ENCODE peak calls at places on chromosome 20, in six cellular contexts. T is Panc1, O is GM23338, K is astrocyte, M is heart right ventricle, G is transverse colon. J is an unnamed sample.

GRCh38 chr20:550611-551010 is 7.0 kb upstream of the CSNK2A1 start:
- DNase-seq in O (no peak), M (no peak), T (no peak), K (no peak), G (no peak), J (no peak)

GRCh38 chr20:11867286-11867921 is 50.3 kb upstream of the BTBD3 start:
- DNase-seq in O (no peak), T (no peak), G (no peak), K (no peak), M (no peak), J (no peak)

GRCh38 chr20:46844965-46845364 is 49.7 kb upstream of the EYA2 start:
- DNase-seq in T (no peak), O (no peak), G (no peak), M (no peak), K (no peak), J (no peak)

GRCh38 chr20:17617868-17618672 is 48.2 kb downstream of the DSTN start:
- DNase-seq in G (peak), T (no peak), K (no peak), O (no peak), M (no peak), J (peak)

GRCh38 chr20:19304886-19305415 is 92.5 kb downstream of the SLC24A3 start:
- DNase-seq in G (no peak), M (peak), T (no peak), O (no peak), K (no peak), J (no peak)

GRCh38 chr20:8148501-8148900 is 16.4 kb downstream of the PLCB1 start:
- DNase-seq in G (no peak), O (no peak), K (no peak), M (no peak), T (no peak), J (no peak)

GRCh38 chr20:37396520-37397075 is 50.7 kb downstream of the SRC start:
- DNase-seq in T (no peak), M (no peak), O (peak), G (no peak), K (no peak), J (no peak)

GRCh38 chr20:43938932-43939761 is 24.5 kb downstream of the TOX2 start:
- DNase-seq in M (peak), O (no peak), K (peak), G (peak), T (peak), J (no peak)

GRCh38 chr20:51156041-51156795 is 133.3 kb upstream of the KCNG1 start:
- DNase-seq in K (peak), M (no peak), G (no peak), T (no peak), O (no peak), J (no peak)

GRCh38 chr20:8646026-8646425 is 422.9 kb upstream of the PLCB4 start:
- DNase-seq in K (peak), M (peak), G (no peak), O (no peak), T (no peak), J (no peak)

GRCh38 chr20:21534453-21534852 is 20.6 kb upstream of the NKX2-2 start:
- DNase-seq in T (no peak), M (no peak), G (no peak), K (no peak), O (no peak), J (no peak)

GRCh38 chr20:62501801-62502495 is 26.2 kb upstream of the GATA5 start:
- DNase-seq in O (no peak), M (no peak), G (no peak), K (peak), T (peak), J (peak)

GRCh38 chr20:63282946-63283345 is 10.0 kb upstream of the COL20A1 start:
- DNase-seq in T (no peak), M (no peak), K (no peak), O (no peak), G (no peak), J (no peak)

GRCh38 chr20:25706793-25707192 is 10.1 kb upstream of the ZNF337 start:
- DNase-seq in G (no peak), K (no peak), M (no peak), T (no peak), O (no peak), J (no peak)

GRCh38 chr20:38833857-38834164 is 28.3 kb downstream of the PPP1R16B start:
- DNase-seq in M (no peak), G (no peak), T (no peak), O (no peak), K (no peak), J (peak)

GRCh38 chr20:25601659-25602058 is 16.3 kb upstream of the NINL start:
- DNase-seq in G (no peak), M (no peak), K (no peak), T (no peak), O (no peak), J (no peak)

GRCh38 chr20:39108746-39109145 is 146.6 kb downstream of the DHX35 start:
- DNase-seq in K (peak), G (no peak), O (no peak), M (no peak), T (no peak), J (no peak)

GRCh38 chr20:40470313-40471260 is 218.4 kb downstream of the MAFB start:
- DNase-seq in T (no peak), O (no peak), K (no peak), M (peak), G (no peak), J (no peak)

GRCh38 chr20:63968928-63969760 is 586 bp downstream of the ZNF512B start:
- DNase-seq in M (peak), T (no peak), G (peak), K (no peak), O (peak), J (peak)

GRCh38 chr20:45576995-45577394 is 2.1 kb downstream of the WFDC8 start:
- DNase-seq in O (peak), K (peak), T (no peak), M (no peak), G (no peak), J (no peak)

GRCh38 chr20:11813106-11813890 is 104.4 kb upstream of the BTBD3 start:
- DNase-seq in T (no peak), K (no peak), O (peak), M (no peak), G (no peak), J (no peak)

GRCh38 chr20:34512266-34512954 is 3.8 kb upstream of the DYNLRB1 start:
- DNase-seq in T (no peak), O (no peak), M (no peak), K (peak), G (no peak), J (no peak)

GRCh38 chr20:38173237-38174156 is 8.4 kb upstream of the TGM2 start:
- DNase-seq in O (peak), M (no peak), T (no peak), K (peak), G (no peak), J (no peak)

GRCh38 chr20:57527728-57528127 is 2.8 kb upstream of the CTCFL start:
- DNase-seq in K (no peak), M (no peak), G (no peak), O (no peak), T (no peak), J (no peak)

GRCh38 chr20:57525328-57526053 is 551 bp upstream of the CTCFL start:
- DNase-seq in M (no peak), O (no peak), K (no peak), T (no peak), G (no peak), J (no peak)

GRCh38 chr20:57524511-57525176 is at the start of gene CTCFL:
- DNase-seq in O (peak), T (no peak), K (no peak), M (no peak), G (no peak), J (no peak)

GRCh38 chr20:57526885-57527566 is 2.1 kb upstream of the CTCFL start:
- DNase-seq in M (no peak), K (no peak), G (no peak), O (no peak), T (no peak), J (no peak)

GRCh38 chr20:57526067-57526884 is 1.3 kb upstream of the CTCFL start:
- DNase-seq in K (no peak), G (peak), T (no peak), O (peak), M (no peak), J (no peak)
- TF ChIP-seq CTCF in K (no peak), G (no peak), T (peak), O (peak), M (no peak), J (no peak)

GRCh38 chr20:4086771-4087677 is 71.7 kb upstream of the RNF24 start:
- DNase-seq in G (no peak), K (no peak), M (no peak), O (no peak), T (no peak), J (no peak)
- TF ChIP-seq CTCF in G (no peak), K (no peak), M (no peak), O (no peak), T (no peak), J (no peak)

DNA sequence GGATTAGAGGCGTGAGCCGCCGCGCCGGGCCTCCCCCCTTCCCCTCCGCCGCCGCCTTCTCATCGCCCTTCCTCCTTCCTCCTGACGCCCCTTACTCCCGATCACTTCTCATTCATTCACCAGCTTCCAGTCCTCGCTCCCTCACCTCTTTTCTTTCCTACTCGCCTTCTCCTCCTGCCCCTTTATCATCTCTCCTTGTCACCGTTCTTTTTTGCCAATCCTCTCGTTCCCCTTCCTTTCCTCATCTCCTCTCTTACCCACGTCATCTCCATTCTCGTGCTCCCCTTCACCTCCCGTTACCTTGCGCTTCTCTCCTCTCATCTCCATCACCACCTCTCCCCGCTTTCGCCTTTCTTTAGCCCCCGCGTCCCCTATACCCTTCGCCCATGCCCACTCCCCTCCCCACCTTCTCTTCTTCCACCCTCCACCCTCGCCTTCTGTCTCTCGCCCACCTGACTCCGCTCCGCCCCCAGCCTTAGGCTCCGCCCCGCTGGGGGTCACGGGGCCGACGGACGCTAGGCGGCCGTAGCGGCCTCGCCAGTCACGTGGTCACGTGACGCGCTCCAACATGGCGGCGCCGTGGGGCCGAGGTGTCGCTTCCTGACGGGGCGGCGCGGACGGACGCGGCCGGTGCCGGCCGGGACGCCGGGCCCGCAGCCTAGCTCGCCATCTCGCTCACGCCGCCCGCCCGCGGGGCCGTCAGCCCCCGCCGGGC is at the start of gene ARFGEF2:
- DNase-seq in O (peak), M (peak), T (peak), G (peak), K (peak), J (peak)
- TF ChIP-seq CTCF in O (peak), M (no peak), T (no peak), G (no peak), K (no peak), J (no peak)

GRCh38 chr20:61350500-61351250 is 98.6 kb downstream of the CDH4 start:
- DNase-seq in O (no peak), K (no peak), G (no peak), M (no peak), T (no peak), J (no peak)
- TF ChIP-seq CTCF in O (peak), K (no peak), G (no peak), M (no peak), T (no peak), J (no peak)

GRCh38 chr20:33263784-33264183 is 19.2 kb upstream of the BPIFB1 start:
- DNase-seq in G (no peak), M (no peak), T (no peak), O (no peak), K (no peak), J (no peak)

GRCh38 chr20:33259371-33259770 is 23.6 kb downstream of the BPIFA1 start:
- DNase-seq in T (no peak), G (no peak), M (no peak), K (no peak), O (no peak), J (no peak)

GRCh38 chr20:33267691-33268090 is 15.3 kb upstream of the BPIFB1 start:
- DNase-seq in O (no peak), M (no peak), G (no peak), T (no peak), K (no peak), J (no peak)

GRCh38 chr20:33261465-33261864 is 21.5 kb upstream of the BPIFB1 start:
- DNase-seq in K (no peak), O (peak), T (no peak), G (no peak), M (no peak), J (no peak)

GRCh38 chr20:33262658-33263065 is 20.4 kb upstream of the BPIFB1 start:
- DNase-seq in M (peak), T (peak), O (peak), G (no peak), K (peak), J (no peak)
- TF ChIP-seq CTCF in M (peak), T (peak), O (peak), G (no peak), K (peak), J (peak)

DNA sequence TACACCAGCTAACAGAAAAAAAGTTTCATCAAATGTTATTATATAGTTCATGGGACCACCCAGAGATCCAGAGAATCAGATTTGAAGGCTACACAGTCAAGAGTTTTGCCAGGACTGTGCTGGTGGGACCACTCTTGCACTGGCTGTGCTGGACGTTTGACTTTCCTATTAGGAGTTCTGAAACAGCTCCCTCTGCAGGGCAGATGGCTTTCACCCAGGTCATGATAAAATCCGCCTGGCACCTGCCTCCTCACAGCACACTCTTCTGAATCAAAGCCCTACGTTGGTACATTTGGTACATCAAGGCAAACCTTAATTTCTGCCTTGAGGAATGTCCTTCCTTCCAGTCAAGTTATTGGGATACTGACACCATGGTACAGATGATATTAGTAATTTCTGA is 302.1 kb downstream of the ZNF217 start:
- DNase-seq in T (no peak), M (no peak), G (no peak), K (no peak), O (peak), J (no peak)
- TF ChIP-seq CTCF in T (peak), M (peak), G (peak), K (no peak), O (peak), J (no peak)

DNA sequence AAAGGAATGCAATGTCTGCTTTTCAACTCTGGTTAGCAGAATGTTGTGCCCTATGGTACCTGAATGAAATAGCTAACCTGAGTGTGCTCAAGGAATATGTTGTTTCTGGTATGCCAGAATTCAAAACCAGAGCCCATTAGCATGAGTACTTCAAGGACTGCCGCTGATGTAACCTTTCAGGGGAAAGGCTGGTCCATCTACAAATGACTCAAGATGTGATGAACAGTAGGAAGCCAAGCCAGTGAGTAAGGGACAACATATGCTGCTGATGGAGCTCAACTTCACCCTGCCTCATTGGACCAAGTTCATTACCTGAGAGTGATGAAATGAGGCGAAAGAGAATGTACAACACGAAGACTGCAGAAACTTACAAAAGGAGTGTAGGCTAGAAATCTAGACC is 95.7 kb upstream of the BMP2 start:
- DNase-seq in T (no peak), K (no peak), G (no peak), M (no peak), O (no peak), J (no peak)
- TF ChIP-seq CTCF in T (no peak), K (no peak), G (no peak), M (no peak), O (no peak), J (no peak)